ENCODE peak calls at places on chromosomes 5 and 9, in nine cellular contexts. E, N, B, J, I, U, D, L and M are unnamed samples.
A peak's percentile ranks its signal among the peaks of the same experiment; 100 is the strongest.

GRCh38 chr5:113804943-113805342 is 291.4 kb downstream of the YTHDC2 start:
- DNase-seq in E (no peak), D (no peak), I (no peak), N (no peak), B (no peak), J (no peak), U (no peak), L (no peak), M (no peak)

GRCh38 chr9:6054280-6055099 is 39.1 kb upstream of the RANBP6 start:
- DNase-seq in B (peak; percentile 73), N (peak; percentile 72), L (peak; percentile 69), U (peak; percentile 68), J (peak; percentile 17), I (peak; percentile 43), D (peak; percentile 18), E (peak; percentile 85), M (peak; percentile 27)

GRCh38 chr9:7233516-7233915 is 475.7 kb downstream of the KDM4C start:
- DNase-seq in J (no peak), U (no peak), N (no peak), I (no peak), D (no peak), E (no peak), L (no peak), B (no peak), M (no peak)

GRCh38 chr9:125990793-125991220 is 243.6 kb downstream of the PBX3 start:
- DNase-seq in D (no peak), N (no peak), I (no peak), E (no peak), U (no peak), J (no peak), L (no peak), B (no peak), M (no peak)

GRCh38 chr5:42912184-42912766 is 100.6 kb upstream of the SELENOP start:
- DNase-seq in U (no peak), D (no peak), I (peak; percentile 37), L (peak; percentile 41), E (peak; percentile 79), N (peak; percentile 45), J (no peak), B (peak; percentile 66), M (peak; percentile 25)

GRCh38 chr5:11171236-11171635 is 410.2 kb upstream of the DAP start:
- DNase-seq in B (no peak), L (no peak), N (no peak), J (no peak), D (no peak), U (no peak), I (no peak), E (no peak), M (no peak)

GRCh38 chr5:168659286-168659847 is 80.2 kb upstream of the PANK3 start:
- DNase-seq in B (no peak), E (no peak), N (no peak), J (no peak), I (no peak), L (no peak), D (no peak), U (no peak), M (no peak)

GRCh38 chr5:38871790-38872551 is 26.2 kb downstream of the OSMR start:
- DNase-seq in B (peak; percentile 100), L (no peak), D (peak; percentile 95), U (no peak), I (no peak), E (peak; percentile 97), J (peak; percentile 97), N (no peak), M (no peak)

GRCh38 chr9:14348241-14349140 is 34.5 kb upstream of the NFIB start:
- DNase-seq in B (no peak), L (no peak), D (no peak), I (no peak), E (peak; percentile 44), U (no peak), N (no peak), J (no peak), M (no peak)

GRCh38 chr5:53554444-53554843 is 6.0 kb upstream of the NDUFS4 start:
- DNase-seq in B (no peak), U (no peak), J (no peak), E (no peak), D (no peak), N (no peak), I (no peak), L (no peak), M (no peak)

GRCh38 chr9:120924698-120925534 is 1.7 kb downstream of the TRAF1 start:
- DNase-seq in B (no peak), L (peak; percentile 82), D (no peak), I (peak; percentile 24), E (no peak), U (peak; percentile 81), N (no peak), J (no peak), M (peak; percentile 36)

GRCh38 chr9:27688954-27689353 is 115.7 kb upstream of the C9orf72 start:
- DNase-seq in L (no peak), I (no peak), B (no peak), U (no peak), J (no peak), E (no peak), N (no peak), D (no peak), M (no peak)

GRCh38 chr5:169296456-169297220 is 4.3 kb downstream of the SLIT3 start:
- DNase-seq in I (no peak), B (peak; percentile 83), E (peak; percentile 95), N (no peak), U (no peak), L (no peak), J (no peak), D (peak; percentile 85), M (no peak)

GRCh38 chr9:37679649-37680402 is 29.1 kb downstream of the FRMPD1 start:
- DNase-seq in D (no peak), L (no peak), J (no peak), N (no peak), B (no peak), U (no peak), I (no peak), E (no peak), M (no peak)

GRCh38 chr9:114071197-114071795 is 6.8 kb downstream of the AMBP start:
- DNase-seq in D (no peak), I (no peak), N (no peak), J (no peak), E (no peak), B (no peak), L (no peak), U (no peak), M (no peak)

GRCh38 chr5:107576736-107577440 is 93.8 kb downstream of the EFNA5 start:
- DNase-seq in E (no peak), J (no peak), U (no peak), L (no peak), I (no peak), B (no peak), N (no peak), D (no peak), M (no peak)

GRCh38 chr5:136457390-136458094 is 92.2 kb upstream of the TRPC7 start:
- DNase-seq in E (no peak), N (no peak), J (no peak), B (no peak), D (no peak), U (no peak), I (no peak), L (no peak), M (no peak)

GRCh38 chr9:129335456-129336129 is 157.5 kb upstream of the IER5L start:
- DNase-seq in I (no peak), B (no peak), D (no peak), L (no peak), J (no peak), U (no peak), E (no peak), N (no peak), M (no peak)

GRCh38 chr9:82680179-82680935 is 382.6 kb downstream of the RASEF start:
- DNase-seq in U (no peak), I (no peak), L (no peak), B (no peak), E (no peak), N (no peak), D (no peak), J (no peak), M (no peak)

GRCh38 chr9:113631093-113631765 is 167.7 kb downstream of the RGS3 start:
- DNase-seq in E (peak; percentile 49), L (no peak), J (no peak), U (peak; percentile 42), I (no peak), B (no peak), N (no peak), D (no peak), M (no peak)

GRCh38 chr5:141236516-141237313 is 8.5 kb upstream of the PCDHB15 start:
- DNase-seq in L (no peak), D (no peak), U (no peak), J (no peak), B (no peak), E (no peak), N (no peak), I (no peak), M (no peak)

GRCh38 chr5:1314564-1314982 is 19.7 kb upstream of the TERT start:
- DNase-seq in E (no peak), B (no peak), J (no peak), I (no peak), N (no peak), D (no peak), L (no peak), U (no peak), M (no peak)

GRCh38 chr9:125743687-125744428 is 3.3 kb upstream of the PBX3 start:
- DNase-seq in I (no peak), J (no peak), U (no peak), N (no peak), E (peak; percentile 66), D (no peak), B (peak; percentile 75), L (no peak), M (no peak)